ENCODE peak calls at places on chromosomes 6 and 20, in ten cellular contexts. One of them, this sample, is unnamed.

GRCh38 chr6:150169609-150170008 is 26.8 kb downstream of the PPP1R14C start:
- DNase-seq in sigmoid colon: no peak
- DNase-seq in uterus: no peak
- DNase-seq in HCT116: peak; percentile 16
- DNase-seq in testis: no peak
- DNase-seq in spleen: no peak
- DNase-seq in endothelial cell of umbilical vein: no peak
- DNase-seq in transverse colon: no peak
- DNase-seq in esophagus muscularis mucosa: no peak
- DNase-seq in stomach: no peak
- DNase-seq in this sample: no peak

GRCh38 chr6:35343092-35343834 is 905 bp downstream of the PPARD start:
- DNase-seq in sigmoid colon: peak; percentile 81
- DNase-seq in transverse colon: peak; percentile 47
- DNase-seq in spleen: peak; percentile 86
- DNase-seq in HCT116: no peak
- DNase-seq in uterus: peak; percentile 51
- DNase-seq in esophagus muscularis mucosa: no peak
- DNase-seq in endothelial cell of umbilical vein: peak; percentile 75
- DNase-seq in testis: peak; percentile 36
- DNase-seq in stomach: peak; percentile 43
- DNase-seq in this sample: peak; percentile 53

GRCh38 chr20:3970016-3970415 is 45.3 kb downstream of the RNF24 start:
- DNase-seq in HCT116: no peak
- DNase-seq in testis: no peak
- DNase-seq in sigmoid colon: no peak
- DNase-seq in endothelial cell of umbilical vein: no peak
- DNase-seq in uterus: no peak
- DNase-seq in spleen: no peak
- DNase-seq in stomach: no peak
- DNase-seq in transverse colon: peak; percentile 29
- DNase-seq in esophagus muscularis mucosa: no peak
- DNase-seq in this sample: no peak

GRCh38 chr6:100271202-100271601 is 193.5 kb downstream of the SIM1 start:
- DNase-seq in testis: no peak
- DNase-seq in uterus: no peak
- DNase-seq in spleen: no peak
- DNase-seq in transverse colon: no peak
- DNase-seq in sigmoid colon: no peak
- DNase-seq in HCT116: no peak
- DNase-seq in esophagus muscularis mucosa: no peak
- DNase-seq in stomach: no peak
- DNase-seq in endothelial cell of umbilical vein: no peak
- DNase-seq in this sample: no peak

GRCh38 chr6:6612308-6612707 is 23.8 kb downstream of the LY86 start:
- DNase-seq in HCT116: no peak
- DNase-seq in endothelial cell of umbilical vein: no peak
- DNase-seq in sigmoid colon: no peak
- DNase-seq in uterus: no peak
- DNase-seq in transverse colon: no peak
- DNase-seq in stomach: no peak
- DNase-seq in esophagus muscularis mucosa: no peak
- DNase-seq in testis: peak; percentile 74
- DNase-seq in spleen: no peak
- DNase-seq in this sample: no peak

GRCh38 chr20:10902836-10903410 is 229.1 kb upstream of the JAG1 start:
- DNase-seq in spleen: no peak
- DNase-seq in uterus: no peak
- DNase-seq in esophagus muscularis mucosa: no peak
- DNase-seq in transverse colon: no peak
- DNase-seq in HCT116: no peak
- DNase-seq in sigmoid colon: no peak
- DNase-seq in endothelial cell of umbilical vein: no peak
- DNase-seq in stomach: no peak
- DNase-seq in testis: no peak
- DNase-seq in this sample: no peak

GRCh38 chr20:37821691-37822655 is 81.0 kb upstream of the VSTM2L start:
- DNase-seq in HCT116: no peak
- DNase-seq in sigmoid colon: peak; percentile 72
- DNase-seq in esophagus muscularis mucosa: no peak
- DNase-seq in transverse colon: no peak
- DNase-seq in uterus: no peak
- DNase-seq in stomach: no peak
- DNase-seq in spleen: no peak
- DNase-seq in endothelial cell of umbilical vein: no peak
- DNase-seq in testis: no peak
- DNase-seq in this sample: no peak

GRCh38 chr6:103396768-103397167 is 1463.0 kb downstream of the HACE1 start:
- DNase-seq in testis: no peak
- DNase-seq in stomach: no peak
- DNase-seq in uterus: no peak
- DNase-seq in transverse colon: no peak
- DNase-seq in sigmoid colon: no peak
- DNase-seq in esophagus muscularis mucosa: no peak
- DNase-seq in spleen: no peak
- DNase-seq in HCT116: no peak
- DNase-seq in endothelial cell of umbilical vein: no peak
- DNase-seq in this sample: no peak

GRCh38 chr6:13294499-13295069 is 33.8 kb downstream of the TBC1D7 start:
- DNase-seq in testis: no peak
- DNase-seq in stomach: no peak
- DNase-seq in esophagus muscularis mucosa: no peak
- DNase-seq in endothelial cell of umbilical vein: no peak
- DNase-seq in spleen: no peak
- DNase-seq in uterus: no peak
- DNase-seq in transverse colon: no peak
- DNase-seq in sigmoid colon: no peak
- DNase-seq in HCT116: no peak
- DNase-seq in this sample: no peak

GRCh38 chr6:34015576-34015975 is 130.3 kb downstream of the GRM4 start:
- DNase-seq in spleen: no peak
- DNase-seq in sigmoid colon: no peak
- DNase-seq in transverse colon: no peak
- DNase-seq in testis: no peak
- DNase-seq in esophagus muscularis mucosa: no peak
- DNase-seq in stomach: no peak
- DNase-seq in uterus: no peak
- DNase-seq in HCT116: no peak
- DNase-seq in endothelial cell of umbilical vein: no peak
- DNase-seq in this sample: no peak

GRCh38 chr6:19303381-19303780 is 533.8 kb upstream of the ID4 start:
- DNase-seq in endothelial cell of umbilical vein: no peak
- DNase-seq in stomach: peak; percentile 36
- DNase-seq in spleen: no peak
- DNase-seq in sigmoid colon: no peak
- DNase-seq in esophagus muscularis mucosa: no peak
- DNase-seq in HCT116: no peak
- DNase-seq in testis: no peak
- DNase-seq in uterus: peak; percentile 17
- DNase-seq in transverse colon: no peak
- DNase-seq in this sample: no peak

GRCh38 chr6:142566628-142567396 is 265.0 kb downstream of the ADGRG6 start:
- DNase-seq in endothelial cell of umbilical vein: peak; percentile 62
- DNase-seq in sigmoid colon: no peak
- DNase-seq in spleen: no peak
- DNase-seq in HCT116: peak; percentile 66
- DNase-seq in uterus: peak; percentile 24
- DNase-seq in testis: peak; percentile 80
- DNase-seq in transverse colon: peak; percentile 38
- DNase-seq in esophagus muscularis mucosa: no peak
- DNase-seq in stomach: peak; percentile 41
- DNase-seq in this sample: peak; percentile 25

DNA sequence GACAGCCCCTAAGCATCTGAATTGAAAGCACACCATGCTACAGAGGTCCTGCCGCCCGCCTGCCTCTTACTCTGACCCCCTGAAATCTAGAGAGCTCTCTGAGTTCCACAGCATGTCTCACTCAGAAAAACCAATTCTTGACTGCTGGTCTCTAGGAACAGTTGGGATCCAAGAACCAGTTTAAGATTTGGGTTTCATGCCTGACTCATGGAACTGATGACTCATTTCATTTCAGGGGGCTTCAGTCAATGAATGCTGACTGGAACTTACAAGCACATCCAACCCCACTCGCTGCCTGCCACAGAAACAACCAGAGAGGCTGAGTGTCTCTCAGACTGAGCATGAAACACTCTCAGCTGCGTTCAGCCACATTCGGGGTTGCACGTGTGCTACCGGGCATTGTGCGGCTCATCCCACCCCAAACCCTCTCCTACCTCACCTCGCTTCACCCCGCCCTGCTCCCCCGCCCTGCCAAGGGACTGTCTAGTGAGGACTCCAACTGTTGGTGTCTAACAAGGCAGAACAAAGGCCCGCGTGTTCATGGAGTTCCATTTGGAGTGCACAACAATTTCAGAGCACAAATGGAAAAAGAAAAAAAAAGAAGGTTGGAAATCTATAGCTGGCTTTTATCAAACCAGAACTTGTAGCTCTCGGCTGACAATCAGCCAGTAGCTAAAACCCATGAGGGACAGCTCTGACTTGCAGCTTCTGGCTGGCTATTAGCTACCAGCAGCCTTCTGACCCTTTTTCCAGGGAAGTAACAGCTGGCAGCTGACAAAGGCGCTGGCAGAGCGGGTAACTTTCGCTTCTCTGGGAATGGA is 20.0 kb upstream of the TRAF3IP2 start:
- DNase-seq in testis: no peak
- DNase-seq in esophagus muscularis mucosa: no peak
- DNase-seq in spleen: no peak
- DNase-seq in sigmoid colon: peak; percentile 79
- DNase-seq in stomach: peak; percentile 50
- DNase-seq in endothelial cell of umbilical vein: peak; percentile 47
- DNase-seq in HCT116: no peak
- DNase-seq in uterus: peak; percentile 51
- DNase-seq in transverse colon: no peak
- DNase-seq in this sample: no peak
- H3K27ac ChIP-seq in testis: no peak overlapping the region
- H3K27ac ChIP-seq in esophagus muscularis mucosa: peak overlapping the region; percentile 69
- H3K27ac ChIP-seq in spleen: no peak overlapping the region
- H3K27ac ChIP-seq in sigmoid colon: peak overlapping the region; percentile 77
- H3K27ac ChIP-seq in stomach: peak overlapping the region; percentile 72
- H3K27ac ChIP-seq in endothelial cell of umbilical vein: no peak overlapping the region
- H3K27ac ChIP-seq in HCT116: no peak overlapping the region
- H3K27ac ChIP-seq in uterus: peak overlapping the region; percentile 78
- H3K27ac ChIP-seq in transverse colon: peak overlapping the region; percentile 75
- H3K27ac ChIP-seq in this sample: no peak overlapping the region

GRCh38 chr20:43460172-43460829 is 2.6 kb downstream of the SRSF6 start:
- DNase-seq in esophagus muscularis mucosa: no peak
- DNase-seq in sigmoid colon: no peak
- DNase-seq in spleen: no peak
- DNase-seq in HCT116: no peak
- DNase-seq in stomach: no peak
- DNase-seq in uterus: no peak
- DNase-seq in testis: no peak
- DNase-seq in transverse colon: no peak
- DNase-seq in endothelial cell of umbilical vein: peak; percentile 56
- DNase-seq in this sample: no peak

GRCh38 chr20:43460830-43461200 is 3.1 kb downstream of the SRSF6 start:
- DNase-seq in stomach: no peak
- DNase-seq in transverse colon: no peak
- DNase-seq in testis: no peak
- DNase-seq in endothelial cell of umbilical vein: no peak
- DNase-seq in sigmoid colon: no peak
- DNase-seq in HCT116: no peak
- DNase-seq in uterus: no peak
- DNase-seq in esophagus muscularis mucosa: no peak
- DNase-seq in spleen: no peak
- DNase-seq in this sample: no peak

GRCh38 chr20:43457640-43458421 is at the start of gene SRSF6:
- DNase-seq in HCT116: peak; percentile 75
- DNase-seq in endothelial cell of umbilical vein: peak; percentile 92
- DNase-seq in stomach: peak; percentile 97
- DNase-seq in uterus: peak; percentile 94
- DNase-seq in transverse colon: peak; percentile 96
- DNase-seq in sigmoid colon: peak; percentile 97
- DNase-seq in testis: peak; percentile 98
- DNase-seq in spleen: peak; percentile 98
- DNase-seq in esophagus muscularis mucosa: peak; percentile 99
- DNase-seq in this sample: peak; percentile 94

GRCh38 chr20:43458422-43458924 is 777 bp downstream of the SRSF6 start:
- DNase-seq in sigmoid colon: no peak
- DNase-seq in esophagus muscularis mucosa: no peak
- DNase-seq in uterus: no peak
- DNase-seq in endothelial cell of umbilical vein: peak; percentile 21
- DNase-seq in stomach: no peak
- DNase-seq in HCT116: no peak
- DNase-seq in spleen: no peak
- DNase-seq in testis: no peak
- DNase-seq in transverse colon: no peak
- DNase-seq in this sample: no peak

GRCh38 chr20:43459022-43459942 is 1.6 kb downstream of the SRSF6 start:
- DNase-seq in esophagus muscularis mucosa: no peak
- DNase-seq in uterus: peak; percentile 20
- DNase-seq in testis: peak; percentile 42
- DNase-seq in sigmoid colon: no peak
- DNase-seq in stomach: no peak
- DNase-seq in HCT116: no peak
- DNase-seq in transverse colon: peak; percentile 23
- DNase-seq in spleen: no peak
- DNase-seq in endothelial cell of umbilical vein: peak; percentile 47
- DNase-seq in this sample: peak; percentile 49
- TF ChIP-seq POLR2A in esophagus muscularis mucosa: no peak
- TF ChIP-seq POLR2A in uterus: no peak
- TF ChIP-seq POLR2A in testis: no peak
- TF ChIP-seq POLR2A in sigmoid colon: no peak
- TF ChIP-seq POLR2A in stomach: no peak
- TF ChIP-seq POLR2A in HCT116: no peak
- TF ChIP-seq POLR2A in transverse colon: no peak
- TF ChIP-seq POLR2A in spleen: no peak
- TF ChIP-seq POLR2A in endothelial cell of umbilical vein: no peak
- TF ChIP-seq POLR2A in this sample: no peak

DNA sequence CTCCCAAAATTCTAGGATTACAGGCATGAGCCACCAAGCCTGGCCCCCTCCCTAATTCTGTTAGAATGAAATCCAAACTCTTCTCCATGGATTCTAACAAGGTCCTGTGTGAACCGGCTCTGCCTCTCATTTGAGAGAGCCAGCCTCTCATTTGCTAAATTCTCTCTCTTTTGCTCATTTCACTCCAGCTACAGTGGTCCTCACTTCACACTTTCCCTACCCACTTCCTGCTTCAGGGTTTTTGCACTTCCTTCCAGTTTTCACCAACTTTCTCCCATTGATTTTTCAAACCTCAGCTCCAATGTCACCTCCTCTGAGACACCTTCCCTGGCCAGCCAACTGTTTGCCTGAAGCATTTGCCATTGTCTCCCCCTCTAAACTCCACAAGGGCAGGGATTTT is 5.1 kb downstream of the COX4I2 start:
- DNase-seq in transverse colon: no peak
- DNase-seq in sigmoid colon: no peak
- DNase-seq in endothelial cell of umbilical vein: no peak
- DNase-seq in HCT116: no peak
- DNase-seq in testis: no peak
- DNase-seq in stomach: no peak
- DNase-seq in uterus: no peak
- DNase-seq in spleen: no peak
- DNase-seq in esophagus muscularis mucosa: no peak
- DNase-seq in this sample: no peak
- H3K27ac ChIP-seq in transverse colon: no peak overlapping the region
- H3K27ac ChIP-seq in sigmoid colon: no peak overlapping the region
- H3K27ac ChIP-seq in endothelial cell of umbilical vein: no peak overlapping the region
- H3K27ac ChIP-seq in HCT116: no peak overlapping the region
- H3K27ac ChIP-seq in testis: no peak overlapping the region
- H3K27ac ChIP-seq in stomach: no peak overlapping the region
- H3K27ac ChIP-seq in uterus: no peak overlapping the region
- H3K27ac ChIP-seq in spleen: no peak overlapping the region
- H3K27ac ChIP-seq in esophagus muscularis mucosa: no peak overlapping the region
- H3K27ac ChIP-seq in this sample: no peak overlapping the region

GRCh38 chr6:155314773-155315515 is 660 bp upstream of the TFB1M start:
- DNase-seq in sigmoid colon: peak; percentile 89
- DNase-seq in endothelial cell of umbilical vein: peak; percentile 89
- DNase-seq in spleen: no peak
- DNase-seq in esophagus muscularis mucosa: no peak
- DNase-seq in transverse colon: peak; percentile 63
- DNase-seq in uterus: peak; percentile 36
- DNase-seq in stomach: peak; percentile 64
- DNase-seq in testis: peak; percentile 67
- DNase-seq in HCT116: peak; percentile 82
- DNase-seq in this sample: no peak
- TF ChIP-seq POLR2A in sigmoid colon: no peak
- TF ChIP-seq POLR2A in endothelial cell of umbilical vein: peak; percentile 43
- TF ChIP-seq POLR2A in spleen: no peak
- TF ChIP-seq POLR2A in esophagus muscularis mucosa: no peak
- TF ChIP-seq POLR2A in transverse colon: no peak
- TF ChIP-seq POLR2A in uterus: no peak
- TF ChIP-seq POLR2A in stomach: no peak
- TF ChIP-seq POLR2A in testis: no peak
- TF ChIP-seq POLR2A in HCT116: peak; percentile 88
- TF ChIP-seq POLR2A in this sample: no peak

This sample was measured in ovary.